ENCODE peak calls at places on chromosomes 16 and 17, in four cellular contexts. One of them, this sample, is unnamed.

GRCh38 chr16:894136-894535 is 76.6 kb downstream of the LMF1 start:
- DNase-seq in GM12878: no peak
- DNase-seq in K562: no peak
- DNase-seq in H1: no peak
- DNase-seq in this sample: no peak

GRCh38 chr17:5097101-5097834 is 14.4 kb downstream of the ZNF232 start:
- DNase-seq in GM12878: no peak
- DNase-seq in K562: no peak
- DNase-seq in H1: peak
- DNase-seq in this sample: no peak

GRCh38 chr17:50920041-50920410 is 53.9 kb upstream of the TOB1 start:
- DNase-seq in GM12878: no peak
- DNase-seq in K562: no peak
- DNase-seq in H1: no peak
- DNase-seq in this sample: no peak

GRCh38 chr17:55641559-55642160 is 81.0 kb downstream of the TMEM100 start:
- DNase-seq in GM12878: no peak
- DNase-seq in K562: peak
- DNase-seq in H1: peak
- DNase-seq in this sample: peak

GRCh38 chr16:21184834-21185233 is 26.4 kb downstream of the LDAF1 start:
- DNase-seq in GM12878: no peak
- DNase-seq in K562: no peak
- DNase-seq in H1: no peak
- DNase-seq in this sample: no peak

GRCh38 chr16:49839462-49839825 is 16.5 kb downstream of the ZNF423 start:
- DNase-seq in GM12878: no peak
- DNase-seq in K562: no peak
- DNase-seq in H1: no peak
- DNase-seq in this sample: no peak

GRCh38 chr16:66961065-66961744 is at the start of gene CES3:
- DNase-seq in GM12878: no peak
- DNase-seq in K562: peak
- DNase-seq in H1: peak
- DNase-seq in this sample: peak

GRCh38 chr17:3905017-3905486 is 11.2 kb downstream of the P2RX1 start:
- DNase-seq in GM12878: no peak
- DNase-seq in K562: no peak
- DNase-seq in H1: no peak
- DNase-seq in this sample: no peak

GRCh38 chr16:144797-145252 is 6.4 kb upstream of the NPRL3 start:
- DNase-seq in GM12878: no peak
- DNase-seq in K562: peak
- DNase-seq in H1: no peak
- DNase-seq in this sample: no peak

GRCh38 chr17:18144261-18144660 is 35.7 kb downstream of the MYO15A start:
- DNase-seq in GM12878: no peak
- DNase-seq in K562: no peak
- DNase-seq in H1: no peak
- DNase-seq in this sample: no peak

GRCh38 chr17:2366747-2367494 is 29.6 kb downstream of the SGSM2 start:
- DNase-seq in GM12878: no peak
- DNase-seq in K562: peak
- DNase-seq in H1: peak
- DNase-seq in this sample: no peak
- H3K4me3 ChIP-seq in GM12878: no peak
- H3K4me3 ChIP-seq in K562: no peak
- H3K4me3 ChIP-seq in H1: no peak
- H3K4me3 ChIP-seq in this sample: no peak

DNA sequence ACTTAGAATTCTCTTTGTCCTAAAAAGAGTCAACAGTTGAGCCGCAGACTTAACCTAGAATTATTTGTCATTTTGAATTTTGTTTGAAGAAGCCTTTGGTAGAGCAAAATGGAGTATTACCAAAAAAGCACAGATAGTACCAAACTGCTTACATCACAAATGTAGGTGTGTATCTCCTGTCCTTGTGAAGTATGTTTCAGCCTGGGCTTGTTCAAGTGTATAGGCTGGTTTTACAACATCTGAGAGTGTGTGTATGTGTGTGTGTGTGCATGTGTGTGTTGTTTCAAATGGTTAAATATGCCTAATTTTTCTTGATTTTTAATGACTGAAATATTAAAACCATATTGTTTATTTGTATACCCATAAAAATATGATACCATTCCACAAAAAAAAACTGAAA is 188.7 kb upstream of the AXIN2 start:
- DNase-seq in GM12878: no peak
- DNase-seq in K562: no peak
- DNase-seq in H1: no peak
- DNase-seq in this sample: no peak
- TF ChIP-seq GABPA in GM12878: no peak
- TF ChIP-seq GABPA in K562: no peak
- TF ChIP-seq GABPA in H1: no peak
- TF ChIP-seq GABPA in this sample: no peak

GRCh38 chr16:51151435-51151950 is 423 bp upstream of the SALL1 start:
- DNase-seq in GM12878: no peak
- DNase-seq in K562: no peak
- DNase-seq in H1: peak
- DNase-seq in this sample: no peak

GRCh38 chr16:51152691-51153261 is 1.7 kb upstream of the SALL1 start:
- DNase-seq in GM12878: no peak
- DNase-seq in K562: no peak
- DNase-seq in H1: peak
- DNase-seq in this sample: no peak

GRCh38 chr16:51150894-51151320 is at the start of gene SALL1:
- DNase-seq in GM12878: no peak
- DNase-seq in K562: no peak
- DNase-seq in H1: peak
- DNase-seq in this sample: no peak

GRCh38 chr16:51153275-51153991 is 2.4 kb upstream of the SALL1 start:
- DNase-seq in GM12878: no peak
- DNase-seq in K562: no peak
- DNase-seq in H1: peak
- DNase-seq in this sample: no peak

GRCh38 chr16:51151951-51152663 is 1.0 kb upstream of the SALL1 start:
- DNase-seq in GM12878: no peak
- DNase-seq in K562: no peak
- DNase-seq in H1: peak
- DNase-seq in this sample: no peak
- H3K4me3 ChIP-seq in GM12878: no peak
- H3K4me3 ChIP-seq in K562: no peak
- H3K4me3 ChIP-seq in H1: peak
- H3K4me3 ChIP-seq in this sample: no peak

GRCh38 chr17:81117672-81118198 is 47.6 kb upstream of the PVALEF start:
- DNase-seq in GM12878: no peak
- DNase-seq in K562: no peak
- DNase-seq in H1: no peak
- DNase-seq in this sample: no peak
- TF ChIP-seq GABPA in GM12878: no peak
- TF ChIP-seq GABPA in K562: no peak
- TF ChIP-seq GABPA in H1: no peak
- TF ChIP-seq GABPA in this sample: no peak

DNA sequence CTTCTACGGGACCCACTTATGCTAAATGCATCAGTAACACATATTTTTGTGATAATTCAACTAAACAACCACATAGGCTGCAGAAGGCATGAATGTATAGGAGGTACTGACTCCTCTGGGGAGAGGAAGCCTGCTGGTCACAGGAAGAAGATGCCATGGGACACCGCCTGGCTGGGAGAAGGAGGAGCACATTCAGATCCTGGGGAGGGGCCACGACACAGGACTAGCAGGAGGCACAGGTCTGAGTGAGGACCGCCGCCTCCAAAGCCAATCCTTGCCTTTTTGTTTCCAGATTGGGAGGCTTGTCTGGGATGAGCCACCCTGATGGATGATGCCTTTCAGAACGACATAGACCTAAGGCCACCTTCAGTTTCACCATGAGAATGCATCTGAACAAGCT is 34.6 kb downstream of the MBTPS1 start:
- DNase-seq in GM12878: no peak
- DNase-seq in K562: no peak
- DNase-seq in H1: no peak
- DNase-seq in this sample: no peak
- H3K4me3 ChIP-seq in GM12878: no peak
- H3K4me3 ChIP-seq in K562: no peak
- H3K4me3 ChIP-seq in H1: no peak
- H3K4me3 ChIP-seq in this sample: no peak

GRCh38 chr16:27174798-27175197 is 28.5 kb upstream of the KDM8 start:
- DNase-seq in GM12878: no peak
- DNase-seq in K562: no peak
- DNase-seq in H1: no peak
- DNase-seq in this sample: no peak

GRCh38 chr16:27179500-27180072 is 23.7 kb upstream of the KDM8 start:
- DNase-seq in GM12878: peak
- DNase-seq in K562: peak
- DNase-seq in H1: peak
- DNase-seq in this sample: peak

GRCh38 chr16:27174007-27174406 is 29.3 kb upstream of the KDM8 start:
- DNase-seq in GM12878: no peak
- DNase-seq in K562: no peak
- DNase-seq in H1: no peak
- DNase-seq in this sample: no peak

GRCh38 chr16:27175888-27176287 is 27.4 kb upstream of the KDM8 start:
- DNase-seq in GM12878: no peak
- DNase-seq in K562: peak
- DNase-seq in H1: no peak
- DNase-seq in this sample: no peak

GRCh38 chr16:27177031-27177774 is 26.1 kb upstream of the KDM8 start:
- DNase-seq in GM12878: no peak
- DNase-seq in K562: no peak
- DNase-seq in H1: no peak
- DNase-seq in this sample: no peak
- TF ChIP-seq GABPA in GM12878: no peak
- TF ChIP-seq GABPA in K562: no peak
- TF ChIP-seq GABPA in H1: no peak
- TF ChIP-seq GABPA in this sample: no peak

GRCh38 chr17:31307640-31308039 is 6.2 kb downstream of the EVI2B start:
- DNase-seq in GM12878: no peak
- DNase-seq in K562: no peak
- DNase-seq in H1: no peak
- DNase-seq in this sample: no peak

GRCh38 chr17:31310260-31310659 is 3.6 kb downstream of the EVI2B start:
- DNase-seq in GM12878: no peak
- DNase-seq in K562: no peak
- DNase-seq in H1: no peak
- DNase-seq in this sample: no peak

GRCh38 chr17:31309525-31309924 is 4.3 kb downstream of the EVI2B start:
- DNase-seq in GM12878: peak
- DNase-seq in K562: no peak
- DNase-seq in H1: no peak
- DNase-seq in this sample: peak

GRCh38 chr17:31308372-31308905 is 5.4 kb downstream of the EVI2B start:
- DNase-seq in GM12878: no peak
- DNase-seq in K562: peak
- DNase-seq in H1: no peak
- DNase-seq in this sample: peak

GRCh38 chr17:31308935-31309334 is 4.9 kb downstream of the EVI2B start:
- DNase-seq in GM12878: no peak
- DNase-seq in K562: no peak
- DNase-seq in H1: no peak
- DNase-seq in this sample: no peak
- H3K4me3 ChIP-seq in GM12878: peak
- H3K4me3 ChIP-seq in K562: no peak
- H3K4me3 ChIP-seq in H1: no peak
- H3K4me3 ChIP-seq in this sample: peak

DNA sequence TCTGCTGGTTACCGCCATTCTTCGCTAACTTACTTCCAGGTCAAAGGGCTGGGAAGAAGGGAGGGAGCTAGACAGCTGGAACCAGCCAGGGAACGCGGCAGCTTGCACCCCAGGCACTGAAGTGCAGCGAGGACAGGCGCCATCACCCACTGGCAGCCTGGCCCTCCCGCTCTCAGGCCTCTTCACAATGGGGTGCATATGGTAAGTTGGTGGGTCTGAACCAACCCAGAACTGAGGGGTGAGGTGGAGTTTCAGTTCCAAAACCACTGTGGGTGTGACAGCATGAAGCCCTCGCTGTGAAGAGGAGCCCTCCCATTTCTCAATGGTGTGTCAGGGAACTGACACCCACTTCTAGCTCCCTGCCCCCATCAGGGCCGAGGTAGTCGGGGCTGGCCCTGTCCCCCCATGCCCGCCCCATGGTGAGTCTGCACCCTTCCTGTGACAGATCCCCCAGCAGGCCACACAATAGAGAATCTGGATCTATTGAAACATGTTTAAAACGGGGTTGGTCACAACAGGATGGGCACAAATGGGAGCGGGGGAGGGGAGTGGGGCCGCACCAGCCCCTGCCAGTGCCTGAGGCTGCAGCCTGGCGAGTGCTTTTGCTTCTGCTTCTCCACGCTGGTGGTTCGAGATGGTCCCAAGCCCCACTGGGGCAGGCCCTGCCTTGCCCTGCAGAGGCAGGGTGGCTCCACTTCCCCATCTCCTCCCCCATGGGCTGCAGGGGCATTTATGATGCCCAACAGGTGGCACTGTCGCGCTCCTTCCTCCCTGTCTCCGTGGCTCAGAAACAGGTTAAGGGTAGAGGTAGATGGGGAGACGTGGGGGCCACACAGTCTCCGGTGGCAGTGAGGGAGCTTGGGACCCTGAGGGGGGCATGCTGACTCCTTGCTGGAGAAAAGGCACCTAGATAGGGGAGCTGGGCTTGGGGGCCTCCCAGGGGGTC is 2.3 kb downstream of the LIMD2 start:
- DNase-seq in GM12878: peak
- DNase-seq in K562: peak
- DNase-seq in H1: peak
- DNase-seq in this sample: no peak
- TF ChIP-seq GABPA in GM12878: no peak
- TF ChIP-seq GABPA in K562: no peak
- TF ChIP-seq GABPA in H1: no peak
- TF ChIP-seq GABPA in this sample: no peak

GRCh38 chr16:85222151-85222863 is 110.0 kb upstream of the CIBAR2 start:
- DNase-seq in GM12878: no peak
- DNase-seq in K562: no peak
- DNase-seq in H1: no peak
- DNase-seq in this sample: no peak
- H3K4me3 ChIP-seq in GM12878: no peak
- H3K4me3 ChIP-seq in K562: no peak
- H3K4me3 ChIP-seq in H1: no peak
- H3K4me3 ChIP-seq in this sample: no peak